ENCODE peak calls at places on chromosomes 12 and 14, in ten cellular contexts. C is smooth muscle cell of the brain vasculature; G is GM12865; B is T47D; X is germinal center; P is SJSA1; A is nucleus accumbens; H is HEK293T; K is stimulated activated CD4-positive, alpha-beta T cell treated with anti-CD3 and anti-CD28 coated beads, Interleukin-12 subunit alpha, Interleukin-12 subunit beta, amount 100 ng/mL, for 48 hours; J is activated T-helper 9 cell treated with anti-CD3 and anti-CD28 coated beads, Interleukin-2, amount 50 U/mL, for 16 hours. S is an unnamed sample.

GRCh38 chr14:73787760-73788508 is 63.7 kb upstream of the PTGR2 start:
- DNase-seq in A (no peak), G (peak), H (no peak), P (no peak), J (peak), C (no peak), B (no peak), X (no peak), K (peak), S (no peak)

GRCh38 chr14:99479903-99480855 is 480 bp downstream of the SETD3 start:
- DNase-seq in C (peak), H (peak), G (peak), X (peak), P (peak), B (peak), J (peak), K (peak), A (no peak), S (peak)

GRCh38 chr14:51512321-51512720 is 139.4 kb upstream of the FRMD6 start:
- DNase-seq in J (no peak), C (no peak), K (no peak), X (no peak), A (no peak), H (no peak), G (no peak), B (no peak), P (no peak), S (no peak)

GRCh38 chr14:93957333-93957710 is 19.0 kb downstream of the ASB2 start:
- DNase-seq in B (no peak), K (no peak), P (no peak), H (no peak), A (no peak), C (no peak), G (no peak), J (no peak), X (no peak), S (no peak)

GRCh38 chr14:71070169-71070568 is 162.9 kb downstream of the PCNX1 start:
- DNase-seq in B (no peak), H (no peak), P (no peak), G (no peak), C (no peak), X (no peak), J (no peak), K (no peak), A (no peak), S (no peak)

GRCh38 chr14:89921896-89922548 is 32.5 kb downstream of the EFCAB11 start:
- DNase-seq in B (no peak), C (no peak), P (peak), H (no peak), G (no peak), X (no peak), J (no peak), K (no peak), A (no peak), S (peak)

GRCh38 chr12:68119724-68120211 is 39.8 kb downstream of the IFNG start:
- DNase-seq in G (peak), P (no peak), H (no peak), A (no peak), C (no peak), B (no peak), K (peak), X (no peak), J (peak), S (no peak)

GRCh38 chr12:64780220-64780530 is 21.0 kb upstream of the GNS start:
- DNase-seq in A (no peak), J (no peak), B (no peak), P (no peak), H (no peak), K (no peak), G (no peak), C (no peak), X (no peak), S (no peak)

GRCh38 chr14:89178802-89179201 is 238.2 kb downstream of the FOXN3 start:
- DNase-seq in H (no peak), P (no peak), X (no peak), G (no peak), B (no peak), C (no peak), J (no peak), A (no peak), K (no peak), S (no peak)

S was measured in T1000.